ENCODE peak calls at places on chromosomes 1 and 21, in eight cellular contexts. G, E, J, H, Y, X, C and W are unnamed samples.

GRCh38 chr21:32940079-32941014 is 85.4 kb upstream of the OLIG2 start:
- DNase-seq in G (peak), E (peak), J (no peak), H (no peak), Y (peak), X (peak), C (peak), W (peak)

GRCh38 chr1:203167026-203167912 is 8.4 kb downstream of the MYBPH start:
- DNase-seq in G (no peak), E (no peak), J (no peak), H (no peak), Y (peak), X (no peak), C (peak), W (no peak)

GRCh38 chr1:200971955-200972711 is 51.4 kb downstream of the KIF21B start:
- DNase-seq in G (peak), E (peak), J (peak), H (peak), Y (peak), X (peak), C (peak), W (peak)

GRCh38 chr1:110114784-110115183 is 2.5 kb downstream of the UBL4B start:
- DNase-seq in G (no peak), E (no peak), J (no peak), H (no peak), Y (no peak), X (no peak), C (no peak), W (no peak)

GRCh38 chr21:45910548-45911221 is 70.9 kb upstream of the COL6A1 start:
- DNase-seq in G (no peak), E (no peak), J (no peak), H (no peak), Y (no peak), X (peak), C (no peak), W (peak)

GRCh38 chr21:15992171-15992570 is 262.4 kb downstream of the USP25 start:
- DNase-seq in G (no peak), E (no peak), J (no peak), H (no peak), Y (no peak), X (no peak), C (no peak), W (no peak)

GRCh38 chr1:56025942-56026341 is 553.4 kb downstream of the PLPP3 start:
- DNase-seq in G (no peak), E (peak), J (no peak), H (no peak), Y (no peak), X (no peak), C (no peak), W (no peak)

GRCh38 chr1:226821719-226822085 is 48.7 kb upstream of the PSEN2 start:
- DNase-seq in G (no peak), E (peak), J (no peak), H (no peak), Y (no peak), X (no peak), C (no peak), W (no peak)

GRCh38 chr1:86471296-86471695 is 2.6 kb downstream of the CLCA1 start:
- DNase-seq in G (no peak), E (no peak), J (no peak), H (no peak), Y (no peak), X (no peak), C (no peak), W (no peak)

GRCh38 chr1:162498442-162498785 is 796 bp downstream of the UHMK1 start:
- DNase-seq in G (no peak), E (peak), J (no peak), H (no peak), Y (no peak), X (no peak), C (peak), W (no peak)

GRCh38 chr1:202202500-202203168 is 9.0 kb downstream of the LGR6 start:
- DNase-seq in G (no peak), E (no peak), J (no peak), H (no peak), Y (no peak), X (no peak), C (no peak), W (no peak)

GRCh38 chr21:44758781-44759627 is 42.6 kb downstream of the UBE2G2 start:
- DNase-seq in G (no peak), E (no peak), J (no peak), H (no peak), Y (no peak), X (no peak), C (no peak), W (no peak)

GRCh38 chr1:106937104-106937503 is 119.4 kb upstream of the PRMT6 start:
- DNase-seq in G (no peak), E (peak), J (no peak), H (no peak), Y (no peak), X (no peak), C (no peak), W (no peak)

GRCh38 chr1:53176452-53177344 is 19.9 kb upstream of the CPT2 start:
- DNase-seq in G (peak), E (peak), J (no peak), H (peak), Y (no peak), X (no peak), C (no peak), W (no peak)

GRCh38 chr21:31733521-31734149 is 1.7 kb upstream of the SCAF4 start:
- DNase-seq in G (no peak), E (no peak), J (no peak), H (no peak), Y (no peak), X (no peak), C (peak), W (no peak)

GRCh38 chr1:212431656-212432055 is 1.1 kb upstream of the NENF start:
- DNase-seq in G (no peak), E (no peak), J (no peak), H (no peak), Y (no peak), X (no peak), C (no peak), W (no peak)

GRCh38 chr1:32816676-32817158 is 441 bp downstream of the YARS1 start:
- DNase-seq in G (no peak), E (no peak), J (no peak), H (no peak), Y (no peak), X (no peak), C (no peak), W (no peak)

GRCh38 chr1:157951219-157951618 is 42.2 kb upstream of the KIRREL1 start:
- DNase-seq in G (no peak), E (no peak), J (no peak), H (no peak), Y (no peak), X (no peak), C (no peak), W (no peak)

GRCh38 chr1:151458936-151459330 is 361 bp downstream of the POGZ start:
- DNase-seq in G (peak), E (peak), J (peak), H (peak), Y (peak), X (peak), C (peak), W (peak)

GRCh38 chr1:228335406-228336307 is 71.0 kb downstream of the TRIM11 start:
- DNase-seq in G (peak), E (no peak), J (no peak), H (no peak), Y (no peak), X (no peak), C (no peak), W (no peak)

GRCh38 chr21:25790122-25790951 is 55.6 kb downstream of the GABPA start:
- DNase-seq in G (no peak), E (peak), J (no peak), H (no peak), Y (peak), X (no peak), C (peak), W (no peak)

GRCh38 chr1:119541389-119541788 is 34.4 kb downstream of the HSD3B1 start:
- DNase-seq in G (no peak), E (no peak), J (no peak), H (no peak), Y (no peak), X (no peak), C (no peak), W (no peak)

GRCh38 chr1:13730751-13731482 is 30.9 kb downstream of the PRDM2 start:
- DNase-seq in G (no peak), E (no peak), J (peak), H (no peak), Y (peak), X (no peak), C (peak), W (peak)

GRCh38 chr1:222347627-222348026 is 200.3 kb downstream of the HHIPL2 start:
- DNase-seq in G (no peak), E (no peak), J (no peak), H (no peak), Y (no peak), X (no peak), C (no peak), W (no peak)

GRCh38 chr1:65541161-65541560 is 120.7 kb downstream of the LEPR start:
- DNase-seq in G (no peak), E (peak), J (no peak), H (no peak), Y (no peak), X (no peak), C (no peak), W (no peak)

GRCh38 chr1:212915245-212916091 is 34.9 kb upstream of the VASH2 start:
- DNase-seq in G (peak), E (peak), J (no peak), H (peak), Y (no peak), X (no peak), C (peak), W (peak)

GRCh38 chr21:46142581-46143473 is 12.6 kb downstream of the FTCD start:
- DNase-seq in G (peak), E (no peak), J (no peak), H (peak), Y (peak), X (no peak), C (no peak), W (no peak)

GRCh38 chr21:46145159-46145839 is 10.1 kb downstream of the FTCD start:
- DNase-seq in G (peak), E (no peak), J (no peak), H (peak), Y (no peak), X (no peak), C (no peak), W (no peak)

GRCh38 chr1:229209816-229210215 is 61.1 kb upstream of the RAB4A start:
- DNase-seq in G (peak), E (peak), J (no peak), H (peak), Y (no peak), X (no peak), C (no peak), W (no peak)

GRCh38 chr1:1779691-1780597 is 1.7 kb upstream of the NADK start:
- DNase-seq in G (peak), E (peak), J (peak), H (no peak), Y (peak), X (no peak), C (peak), W (no peak)

GRCh38 chr1:200129480-200129879 is 102.0 kb downstream of the NR5A2 start:
- DNase-seq in G (no peak), E (no peak), J (no peak), H (no peak), Y (peak), X (no peak), C (peak), W (no peak)

GRCh38 chr21:18549214-18549905 is 145.8 kb upstream of the TMPRSS15 start:
- DNase-seq in G (no peak), E (peak), J (no peak), H (no peak), Y (no peak), X (no peak), C (no peak), W (no peak)